ENCODE peak calls at places on chromosomes 12 and 14, in nine cellular contexts. F, D, E, C, P, R, H, S and G are unnamed samples.

GRCh38 chr12:122834921-122835692 is at the start of gene HIP1R:
- DNase-seq in P (peak), S (no peak), E (peak), D (peak), F (peak), C (no peak), H (peak), R (peak), G (peak)

GRCh38 chr14:68306934-68307758 is 485.7 kb downstream of the ZFP36L1 start:
- DNase-seq in H (no peak), C (no peak), P (no peak), S (no peak), R (no peak), E (peak), D (peak), F (no peak), G (no peak)

GRCh38 chr12:48183876-48184548 is 568 bp downstream of the CCDC184 start:
- DNase-seq in S (no peak), H (no peak), P (no peak), C (no peak), D (no peak), F (no peak), R (peak), E (no peak), G (peak)

GRCh38 chr12:32437095-32437515 is 37.7 kb downstream of the FGD4 start:
- DNase-seq in P (peak), E (peak), D (no peak), F (no peak), S (peak), R (no peak), C (no peak), H (no peak), G (no peak)

GRCh38 chr12:9943244-9943643 is 11.1 kb upstream of the CLEC2A start:
- DNase-seq in C (no peak), R (peak), E (no peak), D (no peak), H (no peak), S (no peak), P (no peak), F (no peak), G (no peak)

GRCh38 chr12:127035011-127035879 is 1231.7 kb upstream of the TMEM132C start:
- DNase-seq in F (no peak), P (no peak), E (no peak), S (no peak), D (no peak), R (no peak), C (no peak), H (no peak), G (no peak)

GRCh38 chr14:36664322-36665193 is 2.9 kb downstream of the PAX9 start:
- DNase-seq in F (no peak), D (no peak), R (no peak), P (no peak), S (no peak), C (no peak), H (no peak), E (no peak), G (no peak)

GRCh38 chr14:102805454-102805891 is 28.2 kb downstream of the TRAF3 start:
- DNase-seq in H (no peak), F (no peak), D (no peak), E (peak), S (peak), P (peak), C (no peak), R (peak), G (no peak)

GRCh38 chr12:104641862-104642261 is 185.1 kb downstream of the CHST11 start:
- DNase-seq in S (no peak), P (no peak), E (no peak), R (no peak), C (peak), D (no peak), F (no peak), H (no peak), G (no peak)

GRCh38 chr12:132044661-132045412 is 95.1 kb downstream of the EP400 start:
- DNase-seq in E (no peak), R (no peak), C (no peak), S (no peak), P (no peak), H (no peak), F (no peak), D (no peak), G (no peak)

GRCh38 chr14:104579507-104579906 is at the start of gene C14orf180:
- DNase-seq in P (no peak), E (no peak), S (no peak), D (no peak), C (no peak), R (no peak), F (no peak), H (no peak), G (no peak)

GRCh38 chr12:52277486-52278245 is 3.2 kb downstream of the KRT86 start:
- DNase-seq in P (peak), F (no peak), D (no peak), E (no peak), C (no peak), H (no peak), R (no peak), S (no peak), G (no peak)

GRCh38 chr12:120692524-120693033 is 5.6 kb downstream of the MLEC start:
- DNase-seq in C (no peak), D (no peak), E (no peak), P (no peak), S (no peak), R (no peak), F (no peak), H (no peak), G (no peak)

GRCh38 chr12:98645572-98646067 is 530 bp downstream of the APAF1 start:
- DNase-seq in R (peak), P (peak), F (peak), E (peak), C (no peak), H (no peak), S (no peak), D (no peak), G (no peak)

GRCh38 chr12:47870175-47870781 is 34.5 kb downstream of the VDR start:
- DNase-seq in H (no peak), R (no peak), F (peak), S (peak), C (no peak), P (peak), D (no peak), E (no peak), G (peak)

GRCh38 chr12:122012184-122012583 is 9.5 kb upstream of the BCL7A start:
- DNase-seq in C (no peak), F (no peak), R (no peak), H (no peak), D (no peak), E (no peak), S (no peak), P (no peak), G (no peak)

GRCh38 chr14:89660183-89660582 is 243.2 kb upstream of the FOXN3 start:
- DNase-seq in P (peak), H (no peak), D (no peak), F (no peak), C (no peak), S (no peak), R (no peak), E (peak), G (no peak)

GRCh38 chr14:82999802-83000201 is 1466.1 kb upstream of the SEL1L start:
- DNase-seq in C (no peak), P (no peak), H (no peak), R (no peak), F (no peak), D (no peak), E (no peak), S (no peak), G (no peak)
- TF ChIP-seq CTCF in C (no peak), P (no peak), H (peak), R (no peak), F (no peak), D (peak), E (peak), S (no peak), G (peak)

GRCh38 chr14:54381821-54382220 is 15.0 kb upstream of the CDKN3 start:
- DNase-seq in R (no peak), F (no peak), D (no peak), S (no peak), C (no peak), H (no peak), E (no peak), P (no peak), G (no peak)

GRCh38 chr14:54387328-54387727 is 9.5 kb upstream of the CDKN3 start:
- DNase-seq in D (no peak), F (no peak), R (no peak), P (no peak), E (no peak), C (no peak), S (no peak), H (no peak), G (no peak)

GRCh38 chr14:54383811-54384210 is 13.0 kb upstream of the CDKN3 start:
- DNase-seq in E (no peak), D (no peak), H (no peak), S (no peak), F (no peak), P (no peak), R (no peak), C (no peak), G (no peak)
- TF ChIP-seq CTCF in E (no peak), D (no peak), H (no peak), S (no peak), F (no peak), P (no peak), R (no peak), C (no peak), G (no peak)

DNA sequence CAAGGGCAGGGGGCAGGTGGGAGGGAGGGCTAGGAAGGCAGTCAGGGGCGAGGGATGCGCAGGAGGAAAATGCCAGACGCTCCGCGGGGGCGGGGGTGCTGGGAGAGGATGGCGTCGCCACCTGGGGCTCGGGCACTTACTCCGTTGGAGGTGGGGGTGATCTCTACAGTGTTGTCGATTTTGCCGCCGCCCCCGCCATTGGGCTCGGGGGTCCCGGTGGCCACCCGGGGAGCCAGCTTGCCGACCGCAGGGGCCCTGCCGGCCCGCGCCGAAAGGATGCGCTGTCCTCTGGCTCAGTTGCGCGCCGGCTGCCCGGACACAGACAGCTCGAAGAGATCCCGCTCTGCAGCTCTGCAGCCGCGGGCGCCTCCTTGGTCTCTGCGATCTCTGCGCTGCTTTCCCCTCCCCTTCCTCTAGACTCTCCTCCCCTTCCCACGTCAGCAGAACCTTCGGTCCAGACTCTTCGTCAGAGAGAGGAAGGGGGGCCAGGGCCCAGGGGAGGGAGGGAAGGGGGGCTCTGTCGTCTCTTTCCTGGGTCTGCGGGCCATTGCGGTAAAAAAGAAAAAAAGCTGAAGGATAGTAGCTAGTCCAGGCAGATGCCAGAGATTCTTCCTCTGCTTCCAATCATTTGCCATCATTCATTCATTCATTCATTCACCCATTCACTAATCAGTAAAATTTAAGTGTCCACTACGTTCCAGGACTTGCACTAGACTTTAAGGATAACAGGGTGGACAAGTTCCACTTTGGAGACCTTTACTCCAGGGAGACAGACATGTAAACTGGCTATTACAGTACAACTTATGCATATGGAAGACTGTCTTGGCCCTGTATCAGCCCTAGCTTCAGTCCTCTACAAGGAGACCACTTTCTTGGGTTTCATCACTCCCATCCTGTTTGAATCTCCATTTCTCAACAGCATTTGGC is at the start of gene SLC22A17:
- DNase-seq in R (peak), S (peak), E (peak), F (peak), H (peak), D (peak), P (peak), C (no peak), G (peak)
- TF ChIP-seq CTCF in R (no peak), S (peak), E (peak), F (no peak), H (no peak), D (no peak), P (peak), C (no peak), G (peak)

GRCh38 chr12:45128637-45129036 is 77.7 kb upstream of the DBX2 start:
- DNase-seq in S (no peak), P (no peak), C (no peak), D (no peak), R (no peak), H (no peak), E (no peak), F (no peak), G (no peak)

GRCh38 chr12:45125997-45126396 is 75.1 kb upstream of the DBX2 start:
- DNase-seq in C (no peak), H (no peak), D (no peak), F (no peak), E (no peak), P (no peak), S (no peak), R (no peak), G (no peak)

GRCh38 chr12:45124485-45125155 is 73.7 kb upstream of the DBX2 start:
- DNase-seq in E (no peak), D (no peak), S (no peak), C (no peak), H (no peak), R (no peak), P (no peak), F (no peak), G (no peak)

GRCh38 chr12:45121224-45121623 is 70.3 kb upstream of the DBX2 start:
- DNase-seq in C (no peak), E (no peak), D (no peak), R (no peak), F (no peak), P (no peak), H (no peak), S (no peak), G (no peak)

GRCh38 chr12:45122776-45123380 is 72.0 kb upstream of the DBX2 start:
- DNase-seq in H (no peak), R (no peak), D (no peak), C (no peak), P (peak), E (peak), S (no peak), F (no peak), G (no peak)
- TF ChIP-seq CTCF in H (peak), R (no peak), D (peak), C (peak), P (peak), E (peak), S (peak), F (no peak), G (no peak)

GRCh38 chr12:11812558-11813421 is 163.3 kb downstream of the ETV6 start:
- DNase-seq in D (peak), P (peak), R (peak), E (peak), F (no peak), S (no peak), H (no peak), C (peak), G (peak)
- TF ChIP-seq CTCF in D (peak), P (peak), R (no peak), E (peak), F (no peak), S (peak), H (no peak), C (no peak), G (no peak)

DNA sequence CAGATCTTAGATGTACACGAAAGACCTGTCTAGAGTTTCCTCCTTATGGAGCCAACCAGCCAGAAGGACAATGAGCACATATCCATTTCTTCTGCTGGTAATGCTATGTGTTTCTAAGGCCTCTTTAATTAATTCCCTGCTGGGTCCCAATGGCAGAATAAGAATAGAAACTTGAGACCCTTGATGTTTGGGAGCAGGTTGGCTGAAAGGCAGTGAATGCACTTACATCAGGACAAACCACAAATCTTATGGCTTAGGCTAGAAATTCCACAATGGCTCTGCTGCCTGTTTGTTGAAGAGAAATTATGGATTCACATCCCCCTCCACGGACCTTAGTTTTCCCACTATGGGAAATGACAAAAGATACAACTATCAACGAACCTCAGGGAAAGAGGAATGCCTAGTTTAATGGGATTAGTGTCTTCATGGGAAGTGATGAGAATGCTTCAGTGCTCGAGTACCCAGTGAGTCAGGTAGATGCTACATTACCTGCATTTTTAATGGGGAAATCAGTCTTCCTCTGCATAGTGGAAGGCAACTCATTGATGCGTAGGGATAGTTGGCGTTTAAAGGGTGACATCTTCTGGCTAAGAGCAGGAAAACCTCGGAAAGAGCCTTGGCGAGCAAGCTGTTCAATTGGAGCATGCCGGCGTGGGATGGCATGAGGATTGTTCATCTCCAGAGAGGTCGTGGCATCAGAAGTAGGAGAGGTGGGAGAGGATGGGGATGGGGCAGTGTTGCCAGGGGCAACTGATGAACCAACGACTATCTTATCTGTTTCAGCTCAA is 46.5 kb downstream of the PAPLN start:
- DNase-seq in E (peak), H (no peak), P (peak), C (no peak), S (no peak), R (no peak), D (no peak), F (no peak), G (no peak)
- TF ChIP-seq CTCF in E (peak), H (no peak), P (peak), C (no peak), S (peak), R (no peak), D (peak), F (no peak), G (no peak)

DNA sequence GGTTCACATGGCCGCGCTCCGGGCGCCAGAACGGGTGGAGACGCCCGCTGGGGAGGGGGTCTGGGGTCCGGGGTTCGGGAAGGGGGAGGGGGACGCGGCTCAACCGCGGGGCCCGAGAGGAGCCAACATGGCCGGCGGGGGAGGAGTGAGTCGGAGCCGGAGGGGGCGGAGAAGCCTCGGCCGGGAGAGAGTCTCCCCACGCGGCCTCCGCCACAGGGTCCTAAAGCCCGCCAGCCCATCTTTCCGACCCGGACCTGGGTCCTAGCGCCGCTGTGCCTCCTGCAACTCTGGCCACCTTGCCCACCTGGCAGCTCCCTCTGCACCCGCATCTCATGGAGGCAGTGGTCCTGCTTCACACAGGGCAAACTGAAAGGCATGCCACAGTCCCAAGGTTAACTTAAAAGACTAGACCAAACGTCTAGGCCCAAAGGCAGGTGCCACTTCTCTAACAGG is at the start of gene BAZ2A:
- DNase-seq in R (peak), E (peak), F (peak), S (peak), D (peak), P (peak), C (peak), H (peak), G (peak)
- TF ChIP-seq CTCF in R (no peak), E (no peak), F (no peak), S (no peak), D (no peak), P (no peak), C (no peak), H (no peak), G (no peak)

DNA sequence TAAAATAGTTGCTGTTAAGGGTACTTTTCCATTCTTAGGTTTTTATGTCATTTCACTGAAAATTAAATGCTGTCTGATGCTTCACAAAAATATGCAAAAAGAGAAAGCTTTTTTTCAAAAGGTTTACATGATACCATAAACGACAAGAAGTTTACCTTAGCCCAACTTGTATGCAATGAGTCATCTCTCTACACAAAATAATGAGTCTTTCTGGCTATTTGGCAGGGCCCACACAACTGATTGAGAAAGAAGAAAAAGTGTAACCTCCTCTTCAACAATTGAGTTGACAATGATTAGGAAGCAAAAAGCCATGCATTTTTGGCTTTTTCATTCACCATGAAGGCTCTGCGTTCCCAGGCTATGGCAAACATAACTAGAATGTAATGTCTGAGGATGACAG is 165.4 kb upstream of the CPNE8 start:
- DNase-seq in P (no peak), R (no peak), C (no peak), H (no peak), E (no peak), S (no peak), D (no peak), F (no peak), G (no peak)
- TF ChIP-seq CTCF in P (no peak), R (no peak), C (no peak), H (no peak), E (no peak), S (no peak), D (no peak), F (no peak), G (no peak)